ENCODE peak calls at places on chromosomes 5 and 9, in seven cellular contexts. R is HCT116, K is SK-N-SH, D is H1, J is HepG2, C is K562, I is GM12878. Y is an unnamed sample.

GRCh38 chr9:132849168-132849831 is 28.8 kb downstream of the AK8 start:
- DNase-seq in R (no peak), K (peak), D (no peak), J (no peak), C (no peak), I (no peak), Y (no peak)

GRCh38 chr5:175202461-175203065 is 241.4 kb downstream of the DRD1 start:
- DNase-seq in R (peak), K (no peak), D (no peak), J (no peak), C (no peak), I (no peak), Y (no peak)

GRCh38 chr5:142821733-142822487 is 51.7 kb downstream of the ARHGAP26 start:
- DNase-seq in R (peak), K (no peak), D (no peak), J (peak), C (no peak), I (no peak), Y (no peak)

GRCh38 chr9:29555452-29555851 is 1982.2 kb upstream of the C9orf72 start:
- DNase-seq in R (no peak), K (no peak), D (no peak), J (no peak), C (no peak), I (no peak), Y (no peak)

GRCh38 chr5:149474198-149474597 is 77.0 kb downstream of the CSNK1A1 start:
- DNase-seq in R (no peak), K (no peak), D (no peak), J (no peak), C (no peak), I (no peak), Y (no peak)

GRCh38 chr5:53262348-53262970 is 152.9 kb upstream of the MOCS2 start:
- DNase-seq in R (peak), K (peak), D (no peak), J (peak), C (peak), I (no peak), Y (no peak)

GRCh38 chr9:27311184-27311583 is 14.2 kb upstream of the EQTN start:
- DNase-seq in R (no peak), K (no peak), D (no peak), J (no peak), C (no peak), I (no peak), Y (no peak)

GRCh38 chr5:50440651-50441478 is at the start of gene EMB:
- DNase-seq in R (peak), K (peak), D (peak), J (no peak), C (no peak), I (no peak), Y (no peak)

GRCh38 chr5:93585054-93585751 is 2.2 kb downstream of the NR2F1 start:
- DNase-seq in R (no peak), K (peak), D (no peak), J (no peak), C (no peak), I (no peak), Y (peak)

GRCh38 chr5:146731909-146732659 is 146.5 kb downstream of the PPP2R2B start:
- DNase-seq in R (peak), K (no peak), D (no peak), J (no peak), C (no peak), I (no peak), Y (no peak)

GRCh38 chr5:40376566-40376965 is 303.1 kb upstream of the PTGER4 start:
- DNase-seq in R (no peak), K (no peak), D (no peak), J (no peak), C (no peak), I (no peak), Y (no peak)

GRCh38 chr5:144467795-144468194 is 297.1 kb downstream of the KCTD16 start:
- DNase-seq in R (peak), K (peak), D (peak), J (peak), C (no peak), I (no peak), Y (peak)

GRCh38 chr5:128669803-128670202 is 131.8 kb upstream of the FBN2 start:
- DNase-seq in R (no peak), K (no peak), D (no peak), J (no peak), C (no peak), I (no peak), Y (no peak)

GRCh38 chr5:1130218-1130946 is 18.5 kb upstream of the SLC12A7 start:
- DNase-seq in R (no peak), K (no peak), D (no peak), J (no peak), C (no peak), I (no peak), Y (peak)

DNA sequence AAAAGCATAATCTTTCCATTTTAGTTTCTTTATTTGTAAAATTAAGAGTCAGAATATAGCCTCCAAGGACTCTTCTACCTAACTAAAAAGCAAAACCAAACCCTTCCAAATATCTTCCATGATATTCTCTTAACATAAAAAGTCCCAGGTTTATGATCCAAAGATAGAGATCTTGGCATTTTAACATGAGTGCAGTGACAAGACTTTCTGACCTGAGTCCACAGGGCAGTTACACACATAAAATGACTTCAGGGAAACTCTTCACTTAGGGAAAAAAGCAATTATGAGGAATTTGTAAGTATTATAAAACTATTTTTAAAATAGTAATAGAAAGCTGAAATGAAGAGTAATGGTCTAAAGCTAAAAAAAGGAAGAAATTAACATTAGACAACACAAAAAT is 772.6 kb upstream of the DMAC1 start:
- DNase-seq in R (no peak), K (no peak), D (no peak), J (no peak), C (no peak), I (no peak), Y (no peak)
- TF ChIP-seq JUND in R (no peak), K (no peak), D (no peak), J (no peak), C (no peak), I (no peak), Y (no peak)

DNA sequence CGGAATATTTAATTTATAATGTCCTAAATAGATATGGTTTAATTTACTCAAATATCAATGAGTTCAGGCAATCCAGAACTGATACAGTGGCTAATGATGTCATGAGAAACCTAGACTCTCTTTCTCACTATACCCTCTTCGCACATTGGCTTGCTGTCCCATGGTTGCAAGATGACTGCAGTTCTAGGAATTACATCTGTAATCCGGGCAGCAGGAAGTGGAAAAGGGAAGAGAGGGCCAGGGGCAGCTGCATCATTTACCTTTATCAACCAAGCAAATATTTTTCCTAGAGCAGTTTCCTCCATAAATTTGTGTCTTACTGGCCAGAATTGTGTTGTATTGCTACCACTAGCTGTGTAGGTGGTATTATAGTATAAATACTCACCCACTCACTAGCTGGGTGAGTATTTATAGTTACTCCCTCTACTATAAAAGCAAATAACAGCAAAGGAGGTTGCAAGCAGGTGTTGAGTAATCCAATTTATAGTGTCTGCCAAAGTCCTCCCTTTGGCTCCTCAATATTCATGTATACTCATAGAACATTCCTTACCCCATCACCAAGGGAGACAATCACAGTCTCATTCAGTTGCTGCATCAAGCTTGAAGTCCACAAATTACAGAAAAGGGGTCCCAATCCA is 168.8 kb downstream of the DROSHA start:
- DNase-seq in R (no peak), K (no peak), D (no peak), J (no peak), C (no peak), I (no peak), Y (no peak)
- TF ChIP-seq JUND in R (no peak), K (no peak), D (no peak), J (no peak), C (no peak), I (no peak), Y (no peak)

GRCh38 chr5:78647838-78648358 is 674 bp downstream of the LHFPL2 start:
- DNase-seq in R (no peak), K (no peak), D (no peak), J (no peak), C (no peak), I (no peak), Y (peak)

GRCh38 chr5:78649816-78650561 is 1.4 kb upstream of the LHFPL2 start:
- DNase-seq in R (no peak), K (no peak), D (peak), J (peak), C (no peak), I (no peak), Y (no peak)

GRCh38 chr5:78649220-78649700 is 688 bp upstream of the LHFPL2 start:
- DNase-seq in R (no peak), K (peak), D (no peak), J (peak), C (no peak), I (no peak), Y (no peak)

GRCh38 chr5:78647411-78647818 is 1.2 kb downstream of the LHFPL2 start:
- DNase-seq in R (no peak), K (peak), D (no peak), J (peak), C (no peak), I (no peak), Y (peak)

DNA sequence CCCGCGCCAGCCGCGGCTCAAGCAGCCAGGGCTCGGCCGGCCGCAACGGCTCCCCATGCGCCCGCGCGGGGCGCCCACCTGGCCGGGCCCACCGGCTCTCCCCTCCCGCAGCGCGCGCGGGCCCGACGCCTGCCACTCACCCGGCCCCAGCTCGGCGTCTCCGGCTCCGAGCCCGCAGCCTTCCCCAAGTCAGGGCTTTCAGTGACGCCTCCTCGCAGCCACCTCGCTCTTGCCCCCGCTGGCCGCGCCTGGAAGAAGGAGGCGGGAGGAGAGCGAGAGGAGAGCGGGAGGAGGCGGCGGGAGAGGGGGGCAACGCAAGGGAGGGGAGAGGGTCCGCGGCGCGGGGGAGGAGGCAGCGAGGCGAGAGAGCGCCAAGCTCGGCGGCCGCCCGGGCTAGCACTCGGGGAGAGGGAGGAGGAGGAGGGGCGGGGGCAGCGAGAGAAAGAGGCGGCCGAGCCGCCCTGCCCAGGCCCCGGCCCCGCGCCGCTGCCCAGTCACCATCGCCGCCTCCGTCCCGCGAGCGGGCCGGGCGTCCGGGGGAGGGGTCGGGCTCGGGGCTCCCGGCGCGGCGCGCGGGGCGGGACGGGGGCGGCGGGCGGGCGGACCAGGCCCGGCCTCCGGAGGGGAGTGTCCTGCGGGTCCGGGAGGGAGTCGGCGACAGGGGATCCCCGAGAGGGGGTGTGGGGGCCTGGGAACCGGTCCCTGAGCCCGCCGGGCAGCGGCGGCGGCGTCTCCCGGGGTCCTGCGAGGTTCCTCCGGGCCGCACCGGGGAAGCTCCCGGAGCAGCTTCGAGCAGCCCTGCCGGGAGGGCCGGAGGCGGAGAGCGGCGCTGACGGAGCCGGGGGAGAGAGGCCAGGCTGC is at the start of gene LHFPL2:
- DNase-seq in R (no peak), K (peak), D (peak), J (no peak), C (peak), I (no peak), Y (peak)
- TF ChIP-seq JUND in R (no peak), K (no peak), D (no peak), J (no peak), C (no peak), I (no peak), Y (no peak)

DNA sequence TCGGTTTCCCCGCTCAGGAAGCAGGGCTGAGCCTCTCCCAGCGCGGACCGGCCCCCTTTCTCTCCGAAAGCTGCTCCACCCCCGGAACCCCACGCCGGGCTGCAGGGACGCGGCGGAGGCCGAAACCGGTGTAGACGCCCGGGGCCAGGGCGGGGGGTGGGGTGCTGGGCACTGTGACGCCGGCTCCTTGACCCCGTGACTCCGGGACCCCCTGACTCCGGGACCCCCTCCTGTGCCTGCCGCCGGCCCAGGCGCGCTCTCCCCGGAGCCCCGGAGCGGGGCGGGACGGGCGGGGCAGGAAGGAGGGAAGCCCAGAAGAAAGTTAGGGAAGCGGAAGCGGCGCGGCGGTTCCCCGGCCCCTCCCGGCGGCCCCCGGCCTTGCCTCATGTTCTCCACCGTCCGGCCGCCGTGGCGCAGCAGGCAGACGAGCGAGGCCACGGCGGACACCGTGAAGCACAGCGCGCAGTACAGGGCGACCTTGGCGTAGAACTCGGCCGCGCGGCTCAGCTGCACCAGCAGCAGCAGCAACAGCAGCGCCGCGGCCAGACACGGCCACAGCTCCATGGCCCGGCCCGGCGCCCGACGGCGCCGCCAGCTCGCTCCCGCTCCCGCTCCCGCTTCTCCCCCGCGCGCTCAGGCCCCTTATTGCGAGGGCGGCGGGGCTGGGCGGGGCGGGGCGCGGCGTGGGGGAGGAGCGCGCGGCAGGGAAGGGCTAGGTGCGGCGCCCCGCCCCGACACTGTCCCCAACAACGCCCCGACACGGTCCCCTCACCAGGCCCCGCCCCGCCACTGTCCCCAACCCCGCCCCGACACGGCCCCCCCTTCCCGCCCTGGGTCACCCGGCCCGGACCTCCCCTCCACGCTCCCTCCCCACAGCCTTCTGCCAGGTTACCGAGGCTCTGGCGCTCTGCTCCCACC is at the start of gene AGPAT2:
- DNase-seq in R (peak), K (peak), D (peak), J (no peak), C (peak), I (no peak), Y (peak)
- TF ChIP-seq JUND in R (no peak), K (no peak), D (no peak), J (no peak), C (no peak), I (no peak), Y (no peak)

Y was measured in T47D.